ENCODE peak calls at places on chromosome 10, in six cellular contexts. Q, W, M, H, S and X are unnamed samples.

GRCh38 chr10:58943960-58944359 is 232.5 kb upstream of the PHYHIPL start:
- DNase-seq in W (no peak), S (no peak), H (no peak), Q (no peak), M (no peak), X (no peak)

GRCh38 chr10:133359972-133360610 is 2.3 kb upstream of the FUOM start:
- DNase-seq in Q (no peak), H (no peak), S (no peak), W (no peak), M (no peak), X (no peak)

GRCh38 chr10:95360122-95360715 is 69.4 kb upstream of the PDLIM1 start:
- DNase-seq in S (no peak), W (no peak), M (no peak), H (no peak), Q (no peak), X (no peak)

GRCh38 chr10:15370212-15370740 is 813 bp downstream of the FAM171A1 start:
- DNase-seq in H (no peak), Q (peak; percentile 61), M (no peak), S (no peak), W (no peak), X (peak; percentile 9)

GRCh38 chr10:58666024-58666423 is 153.4 kb downstream of the BICC1 start:
- DNase-seq in W (no peak), Q (no peak), M (no peak), S (no peak), H (no peak), X (no peak)

GRCh38 chr10:47297796-47298540 is 2.0 kb upstream of the GDF10 start:
- DNase-seq in M (no peak), W (no peak), H (no peak), Q (no peak), S (no peak), X (no peak)

GRCh38 chr10:109695988-109696387 is 227.3 kb downstream of the XPNPEP1 start:
- DNase-seq in M (no peak), S (no peak), Q (no peak), H (no peak), W (no peak), X (no peak)

GRCh38 chr10:5944389-5945202 is 32.7 kb downstream of the IL15RA start:
- DNase-seq in H (peak; percentile 67), Q (no peak), W (peak; percentile 86), M (peak; percentile 98), S (no peak), X (peak; percentile 90)

GRCh38 chr10:103663802-103664201 is 170.3 kb downstream of the NEURL1 start:
- DNase-seq in M (no peak), S (no peak), W (peak; percentile 87), Q (peak; percentile 74), H (no peak), X (no peak)

GRCh38 chr10:75431180-75432111 is at the start of gene LRMDA:
- DNase-seq in H (no peak), W (no peak), S (peak; percentile 94), M (peak; percentile 61), Q (peak; percentile 81), X (peak; percentile 16)

GRCh38 chr10:63365976-63366765 is 99.6 kb downstream of the JMJD1C start:
- DNase-seq in H (no peak), W (no peak), M (no peak), Q (no peak), S (no peak), X (no peak)

GRCh38 chr10:125788156-125789034 is 12.8 kb upstream of the MMP21 start:
- DNase-seq in M (no peak), Q (no peak), H (no peak), W (no peak), S (peak; percentile 74), X (no peak)

GRCh38 chr10:30489291-30489823 is 55.4 kb downstream of the MAP3K8 start:
- DNase-seq in Q (no peak), W (no peak), S (no peak), M (no peak), H (no peak), X (no peak)

GRCh38 chr10:31803606-31804195 is 124.9 kb downstream of the ARHGAP12 start:
- DNase-seq in Q (no peak), W (no peak), M (no peak), H (no peak), S (no peak), X (no peak)

GRCh38 chr10:104417629-104418292 is 64.1 kb downstream of the CFAP58 start:
- DNase-seq in M (no peak), Q (no peak), H (no peak), W (no peak), S (no peak), X (no peak)

GRCh38 chr10:112243713-112244112 is 39.5 kb upstream of the TECTB start:
- DNase-seq in H (no peak), Q (no peak), S (no peak), W (no peak), M (no peak), X (no peak)

GRCh38 chr10:80464557-80465466 is 10.7 kb downstream of the TSPAN14 start:
- DNase-seq in S (no peak), W (no peak), M (peak; percentile 31), H (no peak), Q (peak; percentile 65), X (no peak)

GRCh38 chr10:12077580-12078180 is 8.9 kb downstream of the DHTKD1 start:
- DNase-seq in S (no peak), H (no peak), M (no peak), W (no peak), Q (no peak), X (no peak)

GRCh38 chr10:80429521-80429966 is 21.2 kb downstream of the PRXL2A start:
- DNase-seq in M (no peak), H (peak; percentile 76), W (no peak), Q (no peak), S (peak; percentile 85), X (peak; percentile 99)

GRCh38 chr10:69866246-69866687 is 64.6 kb downstream of the COL13A1 start:
- DNase-seq in M (no peak), H (no peak), Q (no peak), S (no peak), W (no peak), X (no peak)

GRCh38 chr10:69865450-69865849 is 63.7 kb downstream of the COL13A1 start:
- DNase-seq in Q (no peak), S (no peak), H (no peak), W (no peak), M (no peak), X (no peak)

GRCh38 chr10:69867699-69868558 is 66.2 kb downstream of the COL13A1 start:
- DNase-seq in H (no peak), Q (no peak), S (no peak), W (no peak), M (no peak), X (no peak)

GRCh38 chr10:69868821-69869220 is 67.1 kb downstream of the COL13A1 start:
- DNase-seq in H (no peak), Q (no peak), S (no peak), W (no peak), M (no peak), X (no peak)

GRCh38 chr10:69866688-69867461 is 65.2 kb downstream of the COL13A1 start:
- DNase-seq in S (no peak), Q (no peak), M (peak; percentile 47), H (peak; percentile 26), W (no peak), X (no peak)
- TF ChIP-seq CTCF in S (no peak), Q (peak; percentile 24), M (no peak), H (no peak), W (no peak), X (no peak)

DNA sequence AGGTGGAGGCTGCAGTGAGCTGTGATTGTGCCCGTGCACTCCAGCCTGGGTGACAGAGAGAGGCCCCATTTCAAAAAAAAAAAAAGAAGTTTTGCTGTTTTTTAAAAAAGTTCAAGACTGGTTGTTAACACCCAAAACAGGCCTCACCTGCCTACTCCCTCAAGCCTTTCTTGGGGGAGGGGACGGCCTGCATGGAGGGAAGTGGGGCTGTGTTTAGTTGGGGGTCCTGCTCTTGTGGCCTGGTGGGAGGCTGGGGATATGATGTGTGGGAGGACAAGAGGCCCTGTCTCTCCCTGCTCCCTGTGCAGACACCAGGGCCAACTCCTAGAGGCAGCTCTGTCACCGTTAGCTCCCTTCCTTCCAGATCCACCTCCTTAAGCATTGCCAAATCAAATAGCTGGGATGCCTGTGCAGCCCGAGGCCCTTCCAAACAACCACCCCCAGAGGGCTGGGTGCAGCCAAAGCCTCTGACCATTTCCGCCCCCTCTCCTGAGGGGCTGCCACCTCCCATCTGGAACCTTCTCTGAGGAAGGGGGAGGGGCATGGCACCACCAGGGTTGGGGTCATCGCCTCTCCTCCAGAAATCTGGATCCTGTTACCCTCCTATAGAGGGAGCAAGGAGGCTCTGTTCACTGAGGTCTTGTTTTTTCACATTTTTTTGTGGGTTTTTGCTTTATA is 32.9 kb upstream of the ANKRD2 start:
- DNase-seq in M (peak; percentile 60), Q (no peak), H (no peak), W (no peak), S (no peak), X (no peak)
- H3K27ac ChIP-seq in M (peak overlapping the region; percentile 96), Q (peak overlapping the region; percentile 97), H (no peak overlapping the region), W (no peak overlapping the region), S (peak overlapping the region; percentile 30), X (peak overlapping the region; percentile 98)

DNA sequence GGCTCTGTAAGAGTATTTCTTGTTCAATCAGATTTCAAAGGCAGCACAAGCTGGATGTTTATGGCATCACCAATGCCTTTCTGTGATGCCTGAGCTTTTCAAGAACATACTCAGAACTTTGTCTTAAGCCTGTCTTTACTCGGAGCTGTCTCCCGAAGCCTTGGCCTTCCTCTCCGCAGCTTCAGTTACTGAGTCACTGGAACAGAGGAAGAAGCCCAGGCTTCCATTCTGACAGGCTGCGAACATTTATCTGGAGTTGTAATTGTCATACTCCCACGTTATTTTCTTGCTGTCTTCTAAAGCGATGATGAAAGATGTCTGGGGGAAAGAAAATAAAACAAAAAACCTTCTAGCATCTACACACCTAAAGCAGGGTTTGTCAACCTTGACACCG is 43.9 kb downstream of the GRK5 start:
- DNase-seq in H (no peak), W (no peak), S (no peak), M (peak; percentile 90), Q (no peak), X (no peak)
- TF ChIP-seq CTCF in H (no peak), W (no peak), S (no peak), M (no peak), Q (no peak), X (no peak)

GRCh38 chr10:98337484-98337883 is 69.5 kb upstream of the LOXL4 start:
- DNase-seq in H (no peak), W (no peak), S (no peak), M (no peak), Q (no peak), X (no peak)

GRCh38 chr10:98339790-98340189 is 71.8 kb upstream of the LOXL4 start:
- DNase-seq in Q (no peak), W (no peak), M (no peak), H (no peak), S (no peak), X (no peak)

GRCh38 chr10:98338896-98339295 is 70.9 kb upstream of the LOXL4 start:
- DNase-seq in H (no peak), Q (no peak), W (no peak), M (no peak), S (no peak), X (no peak)

GRCh38 chr10:98340261-98340675 is 72.3 kb upstream of the LOXL4 start:
- DNase-seq in S (no peak), Q (no peak), W (peak; percentile 81), H (no peak), M (no peak), X (no peak)

DNA sequence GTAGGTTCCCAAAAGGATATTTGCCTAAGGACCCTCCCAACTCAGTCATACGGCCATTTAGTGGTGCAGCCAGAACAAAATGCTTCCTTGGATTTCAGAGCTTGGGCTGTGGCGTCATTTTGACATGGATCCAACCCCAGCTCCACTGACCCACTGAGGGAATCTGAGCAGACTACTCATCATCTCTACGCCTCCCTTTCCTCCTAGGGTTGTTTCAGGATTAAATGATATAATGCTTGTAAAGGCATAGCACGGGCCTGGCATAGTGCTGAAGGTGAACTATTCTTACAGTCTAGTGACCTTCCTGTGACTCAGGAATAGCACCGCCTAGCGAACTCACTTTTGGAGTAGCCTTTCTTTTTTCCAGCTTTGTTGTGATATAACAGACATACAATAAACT is 70.3 kb upstream of the LOXL4 start:
- DNase-seq in Q (no peak), W (peak; percentile 72), H (no peak), S (no peak), M (no peak), X (no peak)
- H3K27ac ChIP-seq in Q (no peak overlapping the region), W (peak overlapping the region; percentile 84), H (no peak overlapping the region), S (no peak overlapping the region), M (no peak overlapping the region), X (no peak overlapping the region)